ENCODE peak calls at places on chromosomes 2 and 18, in nine cellular contexts. K is neural progenitor cell, W is BE2C, Z is cardiac muscle cell, F is A549, B is Panc1, L is tibial nerve, M is fibroblast of mammary gland, I is mesenchymal stem cell. A is an unnamed sample.

GRCh38 chr18:9944805-9945204 is 31.0 kb downstream of the VAPA start:
- DNase-seq in K (no peak), W (no peak), Z (no peak), F (no peak), B (no peak), L (no peak), M (no peak), I (no peak), A (no peak)

GRCh38 chr2:96527990-96528679 is 8.4 kb upstream of the ARID5A start:
- DNase-seq in K (no peak), W (no peak), Z (no peak), F (no peak), B (no peak), L (no peak), M (peak; percentile 38), I (peak; percentile 67), A (peak; percentile 83)

GRCh38 chr2:173851256-173851655 is 113.9 kb downstream of the SP3 start:
- DNase-seq in K (no peak), W (peak; percentile 18), Z (no peak), F (no peak), B (no peak), L (peak; percentile 16), M (peak; percentile 35), I (no peak), A (no peak)

GRCh38 chr18:73564073-73564472 is 583.6 kb downstream of the FBXO15 start:
- DNase-seq in K (no peak), W (no peak), Z (no peak), F (peak; percentile 64), B (no peak), L (no peak), M (peak; percentile 95), I (peak; percentile 78), A (no peak)

GRCh38 chr2:80147690-80148089 is 156.9 kb downstream of the LRRTM1 start:
- DNase-seq in K (no peak), W (peak; percentile 33), Z (no peak), F (no peak), B (no peak), L (no peak), M (no peak), I (no peak), A (no peak)

GRCh38 chr18:35458677-35459441 is 38.9 kb downstream of the INO80C start:
- DNase-seq in K (no peak), W (peak; percentile 74), Z (peak; percentile 10), F (peak; percentile 79), B (peak; percentile 39), L (no peak), M (peak; percentile 62), I (peak; percentile 89), A (peak; percentile 86)

GRCh38 chr2:26982102-26982742 is 11.8 kb downstream of the MAPRE3 start:
- DNase-seq in K (peak; percentile 51), W (peak; percentile 80), Z (peak; percentile 64), F (peak; percentile 74), B (no peak), L (peak; percentile 47), M (peak; percentile 48), I (peak; percentile 17), A (no peak)

GRCh38 chr2:165953306-165953654 is 296 bp downstream of the TTC21B start:
- DNase-seq in K (no peak), W (no peak), Z (no peak), F (peak; percentile 49), B (no peak), L (no peak), M (no peak), I (no peak), A (no peak)

GRCh38 chr2:215615067-215615828 is 179.4 kb upstream of the FN1 start:
- DNase-seq in K (no peak), W (no peak), Z (no peak), F (no peak), B (no peak), L (no peak), M (no peak), I (no peak), A (peak; percentile 68)

GRCh38 chr2:23386422-23387220 is 1.6 kb downstream of the KLHL29 start:
- DNase-seq in K (peak; percentile 67), W (peak; percentile 48), Z (peak; percentile 52), F (peak; percentile 24), B (no peak), L (no peak), M (no peak), I (peak; percentile 54), A (peak; percentile 77)

GRCh38 chr2:30022444-30023071 is 101.2 kb upstream of the ALK start:
- DNase-seq in K (no peak), W (no peak), Z (no peak), F (no peak), B (no peak), L (no peak), M (no peak), I (no peak), A (no peak)

GRCh38 chr2:27086090-27086721 is 366 bp upstream of the KHK start:
- DNase-seq in K (peak; percentile 98), W (peak; percentile 97), Z (peak; percentile 95), F (peak; percentile 95), B (peak; percentile 59), L (peak; percentile 93), M (peak; percentile 85), I (peak; percentile 89), A (peak; percentile 100)

GRCh38 chr2:128401680-128402079 is 83.0 kb upstream of the HS6ST1 start:
- DNase-seq in K (no peak), W (no peak), Z (no peak), F (no peak), B (no peak), L (no peak), M (no peak), I (no peak), A (peak; percentile 30)

GRCh38 chr18:43534511-43534910 is 257.2 kb upstream of the SYT4 start:
- DNase-seq in K (no peak), W (no peak), Z (no peak), F (no peak), B (no peak), L (no peak), M (peak; percentile 37), I (peak; percentile 6), A (no peak)

GRCh38 chr18:51092097-51092496 is 62.1 kb downstream of the SMAD4 start:
- DNase-seq in K (no peak), W (no peak), Z (no peak), F (no peak), B (no peak), L (no peak), M (no peak), I (no peak), A (no peak)

GRCh38 chr2:186891219-186891621 is 42.2 kb upstream of the ZSWIM2 start:
- DNase-seq in K (no peak), W (peak; percentile 37), Z (no peak), F (no peak), B (no peak), L (no peak), M (peak; percentile 55), I (peak; percentile 33), A (no peak)

GRCh38 chr2:8583400-8584173 is 98.3 kb upstream of the ID2 start:
- DNase-seq in K (peak; percentile 61), W (no peak), Z (peak; percentile 96), F (peak; percentile 42), B (no peak), L (peak; percentile 85), M (peak; percentile 28), I (peak; percentile 83), A (peak; percentile 98)

GRCh38 chr2:225275443-225275842 is 124.1 kb upstream of the NYAP2 start:
- DNase-seq in K (no peak), W (no peak), Z (no peak), F (no peak), B (no peak), L (no peak), M (no peak), I (no peak), A (no peak)

GRCh38 chr2:192196451-192197194 is 1.9 kb upstream of the TMEFF2 start:
- DNase-seq in K (peak; percentile 51), W (no peak), Z (no peak), F (no peak), B (no peak), L (no peak), M (no peak), I (peak; percentile 20), A (no peak)
- H3K4me3 ChIP-seq in K (peak overlapping the region; percentile 65), W (peak overlapping the region; percentile 68), Z (no peak overlapping the region), F (peak overlapping the region; percentile 52), B (peak overlapping the region; percentile 69), L (no peak overlapping the region), M (peak overlapping the region; percentile 70), I (peak overlapping the region; percentile 85), A (no peak overlapping the region)

GRCh38 chr2:238238766-238239551 is 879 bp downstream of the HES6 start:
- DNase-seq in K (peak; percentile 49), W (peak; percentile 52), Z (no peak), F (no peak), B (no peak), L (no peak), M (no peak), I (no peak), A (peak; percentile 90)
- H3K4me3 ChIP-seq in K (peak overlapping the region; percentile 75), W (peak overlapping the region; percentile 36), Z (peak overlapping the region; percentile 97), F (peak overlapping the region; percentile 81), B (peak overlapping the region; percentile 20), L (peak overlapping the region; percentile 49), M (no peak overlapping the region), I (no peak overlapping the region), A (peak overlapping the region; percentile 77)

GRCh38 chr2:98607104-98607503 is 1.2 kb downstream of the COA5 start:
- DNase-seq in K (no peak), W (no peak), Z (no peak), F (no peak), B (no peak), L (no peak), M (no peak), I (no peak), A (peak; percentile 47)
- H3K4me3 ChIP-seq in K (peak overlapping the region; percentile 82), W (peak overlapping the region; percentile 87), Z (peak overlapping the region; percentile 86), F (peak overlapping the region; percentile 82), B (peak overlapping the region; percentile 98), L (peak overlapping the region; percentile 72), M (peak overlapping the region; percentile 85), I (peak overlapping the region; percentile 82), A (peak overlapping the region; percentile 93)

GRCh38 chr18:28767201-28767600 is 590.3 kb upstream of the CDH2 start:
- DNase-seq in K (no peak), W (no peak), Z (no peak), F (no peak), B (no peak), L (no peak), M (peak; percentile 49), I (peak; percentile 47), A (no peak)

GRCh38 chr18:28768791-28769768 is 592.1 kb upstream of the CDH2 start:
- DNase-seq in K (no peak), W (no peak), Z (no peak), F (no peak), B (no peak), L (no peak), M (peak; percentile 71), I (peak; percentile 31), A (no peak)

GRCh38 chr18:28766721-28767120 is 589.8 kb upstream of the CDH2 start:
- DNase-seq in K (no peak), W (no peak), Z (no peak), F (no peak), B (no peak), L (no peak), M (peak; percentile 50), I (peak; percentile 3), A (no peak)

GRCh38 chr18:28766027-28766426 is 589.1 kb upstream of the CDH2 start:
- DNase-seq in K (no peak), W (no peak), Z (no peak), F (no peak), B (no peak), L (no peak), M (peak; percentile 33), I (peak; percentile 67), A (no peak)

GRCh38 chr18:28767781-28768211 is 590.9 kb upstream of the CDH2 start:
- DNase-seq in K (no peak), W (no peak), Z (no peak), F (no peak), B (no peak), L (no peak), M (peak; percentile 77), I (peak; percentile 72), A (no peak)
- H3K4me3 ChIP-seq in K (no peak overlapping the region), W (no peak overlapping the region), Z (no peak overlapping the region), F (no peak overlapping the region), B (no peak overlapping the region), L (no peak overlapping the region), M (no peak overlapping the region), I (peak overlapping the region; percentile 38), A (no peak overlapping the region)

A was measured in spleen.